ENCODE peak calls at places on chromosomes 16 and 17, in five cellular contexts. L is psoas muscle, M is mammary epithelial cell, T is heart left ventricle, A is uterus. S is an unnamed sample.

GRCh38 chr17:66655861-66656260 is 179.1 kb upstream of the CACNG5 start:
- DNase-seq in L (no peak), M (peak; percentile 96), T (no peak), A (no peak), S (no peak)

GRCh38 chr17:82551779-82552457 is 32.4 kb downstream of the FOXK2 start:
- DNase-seq in L (peak; percentile 82), M (peak; percentile 74), T (peak; percentile 67), A (peak; percentile 77), S (peak; percentile 76)

GRCh38 chr17:49547566-49547965 is 28.1 kb upstream of the NXPH3 start:
- DNase-seq in L (peak; percentile 70), M (no peak), T (no peak), A (no peak), S (no peak)

GRCh38 chr17:61399131-61400057 is at the start of gene TBX2:
- DNase-seq in L (peak; percentile 71), M (peak; percentile 63), T (peak; percentile 87), A (peak; percentile 84), S (no peak)

GRCh38 chr17:75260679-75261335 is 599 bp downstream of the GGA3 start:
- DNase-seq in L (no peak), M (peak; percentile 48), T (no peak), A (no peak), S (peak; percentile 73)

GRCh38 chr16:2512920-2513404 is 790 bp upstream of the ATP6V0C start:
- DNase-seq in L (no peak), M (no peak), T (peak; percentile 10), A (no peak), S (no peak)

GRCh38 chr17:80880650-80880989 is 111.0 kb upstream of the CHMP6 start:
- DNase-seq in L (peak; percentile 12), M (no peak), T (no peak), A (no peak), S (no peak)

GRCh38 chr16:57256601-57257395 is 11.7 kb downstream of the ARL2BP start:
- DNase-seq in L (no peak), M (no peak), T (no peak), A (no peak), S (no peak)

GRCh38 chr16:87657621-87658192 is 55.4 kb downstream of the JPH3 start:
- DNase-seq in L (no peak), M (peak; percentile 34), T (no peak), A (no peak), S (no peak)

GRCh38 chr16:57128787-57129389 is 36.5 kb downstream of the CPNE2 start:
- DNase-seq in L (no peak), M (no peak), T (no peak), A (no peak), S (peak; percentile 28)

GRCh38 chr16:64132190-64132589 is 989.7 kb downstream of the CDH11 start:
- DNase-seq in L (no peak), M (no peak), T (no peak), A (no peak), S (no peak)

GRCh38 chr16:51540259-51540658 is 389.2 kb upstream of the SALL1 start:
- DNase-seq in L (no peak), M (peak; percentile 84), T (no peak), A (no peak), S (no peak)

GRCh38 chr17:50114849-50115357 is 15.1 kb downstream of the SAMD14 start:
- DNase-seq in L (no peak), M (peak; percentile 37), T (no peak), A (no peak), S (peak; percentile 50)

GRCh38 chr17:44928136-44928535 is 12.8 kb upstream of the GFAP start:
- DNase-seq in L (no peak), M (no peak), T (no peak), A (no peak), S (no peak)

GRCh38 chr16:75379911-75380847 is 53.1 kb downstream of the CFDP1 start:
- DNase-seq in L (no peak), M (no peak), T (no peak), A (no peak), S (peak; percentile 68)

DNA sequence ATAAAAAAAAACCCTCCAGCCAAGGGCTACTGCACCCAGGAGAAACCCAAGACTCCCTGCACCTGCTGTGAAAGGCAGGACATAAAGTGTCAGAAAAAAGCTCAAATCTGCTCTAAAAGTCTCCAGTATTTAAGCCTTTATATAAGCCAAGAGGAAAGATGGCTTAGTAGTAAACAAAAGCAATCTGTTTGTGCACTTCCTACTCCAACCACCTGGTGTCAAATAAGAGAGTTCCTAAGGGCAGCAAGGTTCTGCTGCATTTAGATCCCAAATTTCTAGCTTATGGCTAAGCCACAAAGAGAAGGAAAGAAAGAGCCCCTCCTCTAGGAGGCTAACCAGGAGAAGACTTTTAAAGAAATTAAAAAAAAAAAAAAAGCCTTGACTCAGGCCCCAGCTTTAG is 20.6 kb downstream of the ACSM1 start:
- DNase-seq in L (no peak), M (no peak), T (no peak), A (no peak), S (no peak)
- H3K4me3 ChIP-seq in L (no peak overlapping the region), M (no peak overlapping the region), T (peak overlapping the region; percentile 59), A (peak overlapping the region; percentile 39), S (no peak overlapping the region)

GRCh38 chr17:77404812-77405581 is 264.2 kb downstream of the SEC14L1 start:
- DNase-seq in L (peak; percentile 77), M (peak; percentile 74), T (peak; percentile 76), A (peak; percentile 72), S (peak; percentile 86)
- H3K4me3 ChIP-seq in L (no peak overlapping the region), M (no peak overlapping the region), T (peak overlapping the region; percentile 28), A (no peak overlapping the region), S (peak overlapping the region; percentile 59)

DNA sequence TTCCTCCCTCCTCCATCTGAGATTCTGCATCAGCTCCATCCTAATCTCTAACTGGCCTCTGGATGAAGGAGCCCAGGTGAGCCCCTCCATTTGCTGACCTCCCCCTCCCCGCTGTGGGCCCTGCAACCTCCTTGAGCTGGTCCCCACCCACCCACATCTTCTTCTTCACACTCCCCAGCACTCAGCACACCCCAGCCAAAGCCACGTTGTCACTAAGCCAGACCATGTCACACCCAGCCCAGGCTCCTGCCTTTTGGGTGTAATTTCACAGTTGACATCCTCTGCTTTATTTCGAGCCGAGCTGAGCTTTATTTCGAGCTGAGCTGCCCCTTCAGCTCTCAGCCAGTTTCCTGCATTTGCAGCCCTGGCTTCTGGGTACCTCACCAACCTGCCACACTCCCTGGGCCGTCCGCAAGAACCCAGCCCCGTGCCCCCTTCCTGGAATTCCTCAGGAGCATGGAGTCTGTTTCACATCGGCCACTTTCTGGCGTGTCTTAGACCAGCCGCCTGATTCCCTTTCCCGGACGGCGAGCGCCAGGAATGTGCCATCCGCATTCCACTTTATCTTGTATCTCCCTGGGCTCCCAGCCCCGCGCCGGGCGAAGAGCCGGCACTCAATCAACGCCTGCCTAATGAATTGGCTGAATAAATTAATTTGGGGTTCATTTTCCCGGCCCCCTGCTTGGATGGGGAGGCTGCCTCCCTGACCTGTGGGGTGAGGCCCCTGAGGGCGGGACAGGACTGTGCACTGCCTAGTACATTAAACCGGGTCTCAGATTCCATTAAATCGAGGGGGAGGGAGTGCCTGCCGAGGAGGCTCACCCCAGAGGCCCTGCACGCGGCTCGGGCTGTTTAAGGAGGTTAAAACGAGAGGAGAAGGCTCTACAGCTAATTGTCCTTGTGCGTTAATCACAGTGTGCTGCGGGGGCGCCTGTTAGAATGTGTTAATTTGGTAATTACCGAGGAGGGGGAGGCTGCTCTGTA is 282.4 kb upstream of the TNRC6C start:
- DNase-seq in L (no peak), M (no peak), T (no peak), A (no peak), S (no peak)
- H3K4me3 ChIP-seq in L (no peak overlapping the region), M (no peak overlapping the region), T (no peak overlapping the region), A (no peak overlapping the region), S (no peak overlapping the region)

DNA sequence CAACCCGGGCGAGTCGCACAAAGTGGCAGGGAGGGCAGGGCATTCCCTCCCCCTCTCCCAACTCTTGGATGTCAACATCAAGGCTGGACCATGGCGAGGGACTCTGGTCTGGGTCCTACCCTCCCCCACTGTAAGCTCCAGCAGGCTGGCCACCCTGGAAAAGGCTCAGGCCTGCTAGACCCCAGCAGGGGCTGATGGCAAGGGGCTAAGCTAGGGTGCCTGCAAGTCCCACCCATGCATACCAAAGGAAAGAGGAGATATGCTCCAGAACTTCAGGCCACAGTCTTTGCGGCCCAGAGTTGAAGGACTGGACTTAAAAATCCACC is 19.9 kb downstream of the ST3GAL2 start:
- DNase-seq in L (no peak), M (no peak), T (no peak), A (no peak), S (no peak)
- H3K4me3 ChIP-seq in L (no peak overlapping the region), M (no peak overlapping the region), T (no peak overlapping the region), A (no peak overlapping the region), S (peak overlapping the region; percentile 24)

DNA sequence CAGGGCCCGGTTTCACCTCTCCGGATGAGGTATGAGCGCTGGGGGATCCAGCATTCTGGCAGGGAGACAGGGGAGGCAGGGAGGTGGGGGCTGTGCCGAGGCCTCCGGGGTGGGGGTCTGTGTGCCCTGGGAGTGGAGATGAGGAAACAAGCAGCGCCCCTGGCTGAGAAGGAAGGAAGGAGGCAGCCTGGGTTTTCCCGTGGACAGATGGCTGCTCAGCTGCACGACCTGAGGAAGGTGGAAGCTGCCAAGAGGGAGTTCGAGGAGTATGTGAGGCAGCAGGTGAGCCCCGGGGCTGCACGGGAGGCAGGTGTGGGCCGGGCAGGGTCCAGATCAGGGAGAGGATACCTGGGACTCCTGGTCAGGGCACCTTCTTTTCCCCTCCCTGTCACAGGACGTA is 4.3 kb downstream of the RNF112 start:
- DNase-seq in L (no peak), M (no peak), T (no peak), A (no peak), S (no peak)
- H3K4me3 ChIP-seq in L (no peak overlapping the region), M (no peak overlapping the region), T (no peak overlapping the region), A (no peak overlapping the region), S (no peak overlapping the region)

GRCh38 chr17:7575959-7576358 is 3.5 kb upstream of the CD68 start:
- DNase-seq in L (no peak), M (no peak), T (no peak), A (no peak), S (no peak)
- H3K4me3 ChIP-seq in L (peak overlapping the region; percentile 100), M (no peak overlapping the region), T (no peak overlapping the region), A (no peak overlapping the region), S (no peak overlapping the region)

S was measured in CD4-positive, alpha-beta memory T cell.